ENCODE peak calls at places on chromosomes 2 and 18, in nine cellular contexts. R is GM23338, X is neural progenitor cell, I is hepatocyte, E is PC-3, D is GM23248, S is HCT116, U is SK-N-SH, F is MM.1S. G is an unnamed sample.

GRCh38 chr2:172395503-172395902 is 31.9 kb upstream of the ITGA6 start:
- DNase-seq in R (no peak), X (no peak), I (no peak), E (peak; percentile 29), D (no peak), S (no peak), U (no peak), F (no peak), G (no peak)

GRCh38 chr2:9675369-9676351 is 44.9 kb upstream of the YWHAQ start:
- DNase-seq in R (peak; percentile 18), X (peak; percentile 55), I (no peak), E (peak; percentile 87), D (peak; percentile 97), S (no peak), U (no peak), F (no peak), G (no peak)

GRCh38 chr18:6650063-6650462 is 79.5 kb upstream of the ARHGAP28 start:
- DNase-seq in R (no peak), X (no peak), I (no peak), E (no peak), D (no peak), S (no peak), U (no peak), F (no peak), G (no peak)

GRCh38 chr2:68506170-68506569 is 38.8 kb downstream of the APLF start:
- DNase-seq in R (no peak), X (no peak), I (no peak), E (no peak), D (no peak), S (no peak), U (no peak), F (no peak), G (no peak)

GRCh38 chr2:96143848-96144480 is 1.3 kb downstream of the DUSP2 start:
- DNase-seq in R (peak; percentile 71), X (peak; percentile 54), I (no peak), E (peak; percentile 48), D (no peak), S (peak; percentile 27), U (no peak), F (no peak), G (peak; percentile 67)

GRCh38 chr18:41075212-41075611 is 879.8 kb upstream of the PIK3C3 start:
- DNase-seq in R (no peak), X (peak; percentile 11), I (peak; percentile 21), E (peak; percentile 67), D (peak; percentile 52), S (no peak), U (no peak), F (peak; percentile 30), G (no peak)

GRCh38 chr2:149908731-149909690 is 321.4 kb upstream of the MMADHC start:
- DNase-seq in R (no peak), X (no peak), I (peak; percentile 14), E (peak; percentile 75), D (no peak), S (no peak), U (no peak), F (no peak), G (no peak)

GRCh38 chr2:102187191-102188150 is 648 bp downstream of the IL1RL2 start:
- DNase-seq in R (peak; percentile 69), X (no peak), I (peak; percentile 30), E (no peak), D (peak; percentile 81), S (no peak), U (peak; percentile 37), F (no peak), G (no peak)

GRCh38 chr2:207239222-207239674 is 73.5 kb upstream of the KLF7 start:
- DNase-seq in R (no peak), X (no peak), I (peak; percentile 38), E (peak; percentile 84), D (peak; percentile 98), S (no peak), U (no peak), F (no peak), G (no peak)

GRCh38 chr2:25424426-25425028 is 82.8 kb upstream of the DNMT3A start:
- DNase-seq in R (no peak), X (no peak), I (no peak), E (no peak), D (no peak), S (no peak), U (no peak), F (no peak), G (no peak)

GRCh38 chr2:219521066-219521880 is 7.0 kb downstream of the ASIC4 start:
- DNase-seq in R (peak; percentile 88), X (peak; percentile 80), I (peak; percentile 76), E (peak; percentile 61), D (peak; percentile 84), S (no peak), U (peak; percentile 91), F (no peak), G (no peak)

GRCh38 chr2:226631671-226632070 is 167.9 kb downstream of the IRS1 start:
- DNase-seq in R (no peak), X (no peak), I (peak; percentile 39), E (no peak), D (no peak), S (no peak), U (no peak), F (no peak), G (no peak)

GRCh38 chr18:3061581-3062416 is 48.9 kb upstream of the LPIN2 start:
- DNase-seq in R (no peak), X (no peak), I (no peak), E (no peak), D (no peak), S (no peak), U (no peak), F (peak; percentile 50), G (no peak)

GRCh38 chr2:188659656-188660406 is 314.3 kb upstream of the COL3A1 start:
- DNase-seq in R (no peak), X (no peak), I (no peak), E (peak; percentile 83), D (peak; percentile 79), S (peak; percentile 7), U (no peak), F (no peak), G (no peak)

GRCh38 chr2:37614061-37614802 is 57.2 kb downstream of the CDC42EP3 start:
- DNase-seq in R (no peak), X (no peak), I (peak; percentile 56), E (peak; percentile 45), D (peak; percentile 98), S (no peak), U (no peak), F (no peak), G (no peak)

DNA sequence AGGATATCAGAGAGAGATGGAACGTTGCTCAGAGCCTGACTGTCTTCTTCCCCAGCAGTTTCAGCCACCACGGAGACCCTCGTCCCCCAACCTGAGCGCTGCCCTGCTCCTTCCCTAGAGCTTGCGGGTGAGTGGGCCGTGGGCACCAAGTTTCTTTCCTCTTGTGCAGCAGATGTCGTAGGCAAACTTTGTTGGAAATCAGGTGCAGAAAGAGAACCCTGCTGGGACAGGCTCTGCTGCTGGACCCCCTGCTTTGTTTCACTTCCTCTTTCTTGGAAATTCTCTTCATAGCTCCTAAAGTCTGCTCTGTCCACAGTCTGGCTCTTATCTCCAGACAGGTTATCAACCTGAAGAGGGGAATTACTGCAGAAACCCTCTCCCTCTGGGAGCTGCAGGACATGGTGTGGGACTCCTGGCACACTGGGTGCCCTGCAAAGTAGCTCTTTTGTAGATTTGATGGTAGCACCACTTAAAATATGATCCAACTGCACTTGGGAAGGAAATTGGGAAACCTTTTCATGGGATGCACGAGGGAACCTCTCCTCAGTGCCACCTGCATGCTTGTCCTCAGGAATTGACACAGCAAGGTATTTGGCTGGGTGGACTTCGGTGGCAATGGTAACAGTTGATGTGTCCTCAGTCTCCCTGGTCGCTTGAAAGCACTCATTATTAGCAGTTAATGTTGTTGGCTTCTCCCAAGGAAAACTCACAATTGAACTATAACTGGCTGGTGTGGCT is 92.2 kb downstream of the ALPK2 start:
- DNase-seq in R (no peak), X (no peak), I (no peak), E (no peak), D (no peak), S (no peak), U (no peak), F (peak; percentile 42), G (peak; percentile 64)
- TF ChIP-seq EZH2phosphoT487 in R (no peak), X (no peak), I (no peak), E (no peak), D (no peak), S (no peak), U (no peak), F (no peak), G (no peak)

DNA sequence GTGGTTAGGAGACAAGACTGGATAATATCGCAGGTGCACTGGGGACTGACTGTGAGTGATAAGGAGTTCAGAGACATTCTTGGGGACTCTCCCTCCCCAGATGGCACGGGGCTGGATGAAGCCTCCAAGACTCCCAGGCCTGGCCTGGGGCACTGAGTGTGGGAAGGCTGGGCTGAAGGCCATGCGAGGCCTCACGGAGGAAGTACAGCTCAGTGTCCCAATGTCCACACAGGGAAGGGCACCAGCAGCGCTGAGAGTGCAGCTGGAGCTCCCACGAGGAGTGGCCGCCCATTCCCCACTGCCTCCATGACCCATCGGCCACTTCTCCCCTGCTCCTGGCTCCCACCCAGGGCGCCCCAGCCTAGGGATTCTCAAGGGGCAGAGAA is 6.5 kb downstream of the MFSD2B start:
- DNase-seq in R (no peak), X (no peak), I (no peak), E (peak; percentile 42), D (peak; percentile 8), S (no peak), U (peak; percentile 36), F (no peak), G (no peak)
- H2AFZ ChIP-seq in R (no peak overlapping the region), X (no peak overlapping the region), I (no peak overlapping the region), E (peak overlapping the region; percentile 19), D (no peak overlapping the region), S (no peak overlapping the region), U (no peak overlapping the region), F (no peak overlapping the region), G (no peak overlapping the region)

GRCh38 chr2:133512121-133512520 is 56.1 kb downstream of the NCKAP5 start:
- DNase-seq in R (no peak), X (no peak), I (no peak), E (no peak), D (no peak), S (no peak), U (no peak), F (no peak), G (no peak)
- TF ChIP-seq EZH2phosphoT487 in R (no peak), X (no peak), I (no peak), E (no peak), D (no peak), S (no peak), U (no peak), F (no peak), G (no peak)

GRCh38 chr2:70984576-70985282 is 6.3 kb downstream of the ANKRD53 start:
- DNase-seq in R (peak; percentile 82), X (peak; percentile 78), I (peak; percentile 77), E (no peak), D (peak; percentile 61), S (peak; percentile 27), U (peak; percentile 71), F (peak; percentile 68), G (peak; percentile 59)
- H2AFZ ChIP-seq in R (no peak overlapping the region), X (no peak overlapping the region), I (no peak overlapping the region), E (no peak overlapping the region), D (no peak overlapping the region), S (no peak overlapping the region), U (no peak overlapping the region), F (no peak overlapping the region), G (no peak overlapping the region)

GRCh38 chr2:11101430-11101829 is 53.8 kb upstream of the SLC66A3 start:
- DNase-seq in R (no peak), X (no peak), I (no peak), E (no peak), D (no peak), S (no peak), U (no peak), F (no peak), G (no peak)
- TF ChIP-seq EZH2phosphoT487 in R (no peak), X (no peak), I (no peak), E (no peak), D (no peak), S (no peak), U (no peak), F (no peak), G (no peak)

G was measured in OCI-LY7.